ENCODE peak calls at places on chromosomes 7 and 10, in four cellular contexts. W, G, L and C are unnamed samples.

GRCh38 chr10:7258948-7259523 is 151.8 kb downstream of the SFMBT2 start:
- DNase-seq in W (no peak), G (no peak), L (no peak), C (no peak)

GRCh38 chr10:127079348-127079747 is 117.0 kb downstream of the INSYN2A start:
- DNase-seq in W (no peak), G (no peak), L (no peak), C (no peak)

GRCh38 chr10:11225935-11226334 is 208.3 kb downstream of the CELF2 start:
- DNase-seq in W (peak; percentile 85), G (no peak), L (no peak), C (peak; percentile 46)

GRCh38 chr7:732094-732541 is 5.0 kb upstream of the PRKAR1B start:
- DNase-seq in W (no peak), G (peak; percentile 81), L (no peak), C (peak; percentile 86)

GRCh38 chr10:110430369-110431273 is 67.1 kb upstream of the DUSP5 start:
- DNase-seq in W (peak; percentile 46), G (no peak), L (no peak), C (no peak)

GRCh38 chr7:19538036-19538435 is 170.8 kb downstream of the POLR1F start:
- DNase-seq in W (no peak), G (no peak), L (peak; percentile 6), C (no peak)

GRCh38 chr10:84654671-84655070 is 326.3 kb downstream of the CCSER2 start:
- DNase-seq in W (no peak), G (no peak), L (no peak), C (no peak)

GRCh38 chr7:158646766-158647474 is 57.7 kb downstream of the NCAPG2 start:
- DNase-seq in W (no peak), G (no peak), L (peak; percentile 60), C (peak; percentile 47)

GRCh38 chr10:73551515-73551914 is 39.6 kb downstream of the USP54 start:
- DNase-seq in W (no peak), G (no peak), L (no peak), C (no peak)

GRCh38 chr10:73554729-73555128 is 36.4 kb downstream of the USP54 start:
- DNase-seq in W (no peak), G (no peak), L (no peak), C (no peak)

GRCh38 chr10:73553316-73553715 is 37.8 kb downstream of the USP54 start:
- DNase-seq in W (no peak), G (no peak), L (peak; percentile 82), C (no peak)

GRCh38 chr10:73552819-73553218 is 38.3 kb downstream of the USP54 start:
- DNase-seq in W (no peak), G (no peak), L (no peak), C (no peak)

DNA sequence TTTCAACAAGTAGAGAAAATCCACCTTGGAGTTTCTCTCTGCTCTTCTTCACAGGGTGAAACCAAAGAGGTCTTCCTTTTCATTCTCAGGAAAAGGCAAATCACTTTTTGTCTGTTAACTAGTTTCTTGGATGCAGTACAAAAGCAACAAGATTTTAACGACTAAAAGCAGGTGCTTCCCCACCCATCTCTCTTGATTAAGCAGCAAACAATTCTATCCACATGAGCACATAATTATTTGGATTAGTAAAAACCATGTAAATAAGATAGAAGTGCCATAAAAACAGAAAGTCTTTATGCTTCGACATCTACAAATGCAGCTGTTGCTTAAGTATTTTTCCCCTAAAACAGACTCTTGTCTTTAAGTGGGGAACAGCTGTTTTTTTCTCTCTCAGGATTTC is 37.4 kb downstream of the USP54 start:
- DNase-seq in W (no peak), G (no peak), L (no peak), C (no peak)
- H3K4me1 ChIP-seq in W (no peaks in the 10 kb centered on the region), G (no peaks in the 10 kb centered on the region), L (peaks cover 36% of the 10 kb centered on the region), C (peaks cover 10% of the 10 kb centered on the region)

DNA sequence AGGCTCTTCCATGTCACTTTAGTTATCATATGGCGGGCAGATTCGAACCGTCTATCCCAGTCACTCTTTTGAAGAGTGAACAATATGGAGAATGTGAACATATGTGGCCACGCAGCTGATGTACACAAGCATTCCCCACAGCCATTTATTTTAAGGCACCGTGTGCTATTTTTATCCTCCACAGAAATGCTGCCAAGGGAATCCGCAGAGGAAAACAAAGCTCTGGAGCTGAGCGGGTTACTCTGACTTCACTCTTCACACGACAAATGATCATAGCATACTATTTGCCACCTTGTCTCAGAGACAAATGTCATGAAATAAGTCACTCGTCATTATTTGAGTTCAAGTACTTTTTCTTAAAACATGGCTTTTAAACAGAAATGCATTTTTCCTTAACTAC is 100.3 kb downstream of the CTBP2 start:
- DNase-seq in W (no peak), G (no peak), L (no peak), C (no peak)
- H3K4me3 ChIP-seq in W (no peak overlapping the region), G (no peak overlapping the region), L (no peak overlapping the region), C (no peak overlapping the region)

DNA sequence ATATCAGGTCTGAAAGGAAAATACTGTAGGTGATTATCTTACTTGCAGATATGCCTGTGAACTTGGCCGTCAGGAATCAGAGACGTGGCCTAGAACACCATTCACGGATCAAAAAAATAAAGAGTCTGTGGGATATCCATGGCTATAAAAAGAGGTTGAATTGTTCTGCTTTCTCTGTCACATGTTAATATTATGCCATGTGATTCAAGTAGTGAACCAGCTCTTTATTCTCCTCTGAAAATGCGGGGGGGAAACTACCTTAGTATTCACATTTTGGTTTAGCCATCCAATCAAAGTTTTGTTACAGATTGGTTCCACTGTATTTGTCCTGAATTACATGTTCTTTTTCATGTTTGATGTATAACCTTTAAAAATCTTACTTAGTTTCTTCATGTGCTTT is 120.5 kb downstream of the CCNY start:
- DNase-seq in W (no peak), G (no peak), L (no peak), C (no peak)
- H3K4me1 ChIP-seq in W (peaks cover 55% of the 10 kb centered on the region), G (peaks cover 15% of the 10 kb centered on the region), L (peaks cover 31% of the 10 kb centered on the region), C (peaks cover 5% of the 10 kb centered on the region)

GRCh38 chr7:21618706-21619105 is 75.9 kb downstream of the DNAH11 start:
- DNase-seq in W (no peak), G (no peak), L (no peak), C (no peak)

GRCh38 chr7:21616796-21617436 is 74.1 kb downstream of the DNAH11 start:
- DNase-seq in W (no peak), G (no peak), L (no peak), C (no peak)

GRCh38 chr7:21620054-21620453 is 77.2 kb downstream of the DNAH11 start:
- DNase-seq in W (no peak), G (no peak), L (no peak), C (no peak)

GRCh38 chr7:21617513-21617912 is 74.7 kb downstream of the DNAH11 start:
- DNase-seq in W (no peak), G (no peak), L (no peak), C (no peak)

GRCh38 chr7:21617916-21618390 is 75.1 kb downstream of the DNAH11 start:
- DNase-seq in W (no peak), G (peak; percentile 69), L (no peak), C (no peak)
- H3K4me3 ChIP-seq in W (no peak overlapping the region), G (no peak overlapping the region), L (no peak overlapping the region), C (no peak overlapping the region)

GRCh38 chr10:60429084-60429849 is 39.6 kb upstream of the ANK3 start:
- DNase-seq in W (no peak), G (peak; percentile 28), L (no peak), C (no peak)
- H3K4me1 ChIP-seq in W (peaks cover 5% of the 10 kb centered on the region), G (peaks cover 7% of the 10 kb centered on the region), L (peaks cover 3% of the 10 kb centered on the region), C (no peaks in the 10 kb centered on the region)

GRCh38 chr10:98321203-98321780 is 53.3 kb upstream of the LOXL4 start:
- DNase-seq in W (no peak), G (no peak), L (peak; percentile 59), C (no peak)

GRCh38 chr10:98323221-98324164 is 55.5 kb upstream of the LOXL4 start:
- DNase-seq in W (no peak), G (peak; percentile 55), L (no peak), C (peak; percentile 21)

GRCh38 chr10:98318861-98319260 is 50.9 kb upstream of the LOXL4 start:
- DNase-seq in W (no peak), G (no peak), L (no peak), C (no peak)

GRCh38 chr10:98316661-98317060 is 48.7 kb upstream of the LOXL4 start:
- DNase-seq in W (no peak), G (no peak), L (no peak), C (no peak)

GRCh38 chr10:98320476-98321202 is 52.6 kb upstream of the LOXL4 start:
- DNase-seq in W (no peak), G (no peak), L (no peak), C (no peak)
- H3K4me3 ChIP-seq in W (no peak overlapping the region), G (no peak overlapping the region), L (no peak overlapping the region), C (no peak overlapping the region)

GRCh38 chr7:76330245-76330644 is 27.8 kb downstream of the HSPB1 start:
- DNase-seq in W (no peak), G (no peak), L (no peak), C (no peak)
- H3K4me1 ChIP-seq in W (peaks cover 62% of the 10 kb centered on the region), G (peaks cover 26% of the 10 kb centered on the region), L (no peaks in the 10 kb centered on the region), C (peaks cover 20% of the 10 kb centered on the region)

DNA sequence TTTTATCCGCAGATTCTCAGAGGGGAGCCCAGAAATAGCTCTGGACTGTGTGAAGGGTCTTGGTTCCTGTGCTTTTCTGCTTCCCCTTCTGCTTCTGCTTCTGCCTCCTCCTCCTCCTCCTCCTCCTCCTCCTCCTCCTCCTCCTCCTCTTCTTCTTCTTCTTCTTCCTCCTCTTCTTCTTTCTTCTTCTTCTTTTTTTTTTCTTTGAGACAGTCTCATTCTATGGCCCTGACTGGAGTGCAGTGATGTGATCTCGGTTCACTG is 11.6 kb downstream of the PDZD7 start:
- DNase-seq in W (no peak), G (no peak), L (no peak), C (no peak)
- H3K4me3 ChIP-seq in W (no peak overlapping the region), G (no peak overlapping the region), L (no peak overlapping the region), C (no peak overlapping the region)

GRCh38 chr10:62072901-62073300 is 171.4 kb downstream of the ARID5B start:
- DNase-seq in W (no peak), G (no peak), L (no peak), C (no peak)
- H3K4me1 ChIP-seq in W (peaks cover 40% of the 10 kb centered on the region), G (no peaks in the 10 kb centered on the region), L (no peaks in the 10 kb centered on the region), C (no peaks in the 10 kb centered on the region)